ENCODE peak calls at places on chromosomes 7 and 10, in four cellular contexts. B, O, P and Y are unnamed samples.

GRCh38 chr10:70518695-70519094 is 40.1 kb downstream of the PALD1 start:
- DNase-seq in B (no peak), O (no peak), P (no peak), Y (no peak)

GRCh38 chr7:12620371-12620770 is 49.9 kb downstream of the SCIN start:
- DNase-seq in B (no peak), O (no peak), P (no peak), Y (no peak)

GRCh38 chr7:95578299-95578855 is 17.9 kb downstream of the PDK4 start:
- DNase-seq in B (no peak), O (peak; percentile 7), P (no peak), Y (peak; percentile 8)

GRCh38 chr10:91521444-91521843 is 111.3 kb downstream of the HECTD2 start:
- DNase-seq in B (no peak), O (no peak), P (no peak), Y (no peak)

GRCh38 chr10:78342787-78343186 is 309.1 kb downstream of the RPS24 start:
- DNase-seq in B (no peak), O (no peak), P (no peak), Y (no peak)

GRCh38 chr10:29304259-29305030 is 15.6 kb downstream of the LYZL1 start:
- DNase-seq in B (peak; percentile 41), O (peak; percentile 85), P (peak; percentile 39), Y (peak; percentile 71)

GRCh38 chr7:28755255-28755654 is 202.9 kb downstream of the TRIL start:
- DNase-seq in B (no peak), O (no peak), P (no peak), Y (no peak)

GRCh38 chr7:17706734-17707133 is 233.6 kb downstream of the SNX13 start:
- DNase-seq in B (peak; percentile 16), O (peak; percentile 74), P (peak; percentile 77), Y (peak; percentile 29)

GRCh38 chr7:1169409-1170368 is 9.7 kb upstream of the ZFAND2A start:
- DNase-seq in B (peak; percentile 90), O (peak; percentile 40), P (no peak), Y (peak; percentile 86)

GRCh38 chr10:132555648-132556575 is 18.3 kb downstream of the INPP5A start:
- DNase-seq in B (no peak), O (no peak), P (no peak), Y (no peak)

GRCh38 chr7:111990597-111990996 is 215.6 kb downstream of the DOCK4 start:
- DNase-seq in B (no peak), O (no peak), P (no peak), Y (no peak)

GRCh38 chr10:21135396-21135973 is 238.4 kb upstream of the NEBL start:
- DNase-seq in B (no peak), O (no peak), P (no peak), Y (no peak)

GRCh38 chr10:11272915-11273389 is 255.3 kb downstream of the CELF2 start:
- DNase-seq in B (no peak), O (no peak), P (no peak), Y (no peak)

GRCh38 chr10:51171946-51172345 is 97.7 kb downstream of the PRKG1 start:
- DNase-seq in B (no peak), O (no peak), P (peak; percentile 39), Y (no peak)

GRCh38 chr7:150838965-150839650 is 13.2 kb upstream of the AOC1 start:
- DNase-seq in B (no peak), O (no peak), P (no peak), Y (no peak)

GRCh38 chr7:107971100-107971499 is 31.9 kb downstream of the LAMB1 start:
- DNase-seq in B (no peak), O (no peak), P (no peak), Y (no peak)

GRCh38 chr7:138170959-138171703 is 94.9 kb downstream of the AKR1D1 start:
- DNase-seq in B (no peak), O (no peak), P (no peak), Y (no peak)

GRCh38 chr7:86939197-86939814 is 120.1 kb downstream of the ELAPOR2 start:
- DNase-seq in B (peak; percentile 37), O (peak; percentile 74), P (peak; percentile 76), Y (peak; percentile 50)

GRCh38 chr7:100088621-100089457 is at the start of gene COPS6:
- DNase-seq in B (peak; percentile 88), O (peak; percentile 90), P (no peak), Y (peak; percentile 82)

GRCh38 chr7:102285541-102286236 is 979 bp upstream of the SH2B2 start:
- DNase-seq in B (no peak), O (no peak), P (no peak), Y (no peak)
- H3K4me1 ChIP-seq in B (peaks cover 13% of the 10 kb centered on the region), O (peaks cover 7% of the 10 kb centered on the region), P (no peaks in the 10 kb centered on the region), Y (peaks cover 25% of the 10 kb centered on the region)

DNA sequence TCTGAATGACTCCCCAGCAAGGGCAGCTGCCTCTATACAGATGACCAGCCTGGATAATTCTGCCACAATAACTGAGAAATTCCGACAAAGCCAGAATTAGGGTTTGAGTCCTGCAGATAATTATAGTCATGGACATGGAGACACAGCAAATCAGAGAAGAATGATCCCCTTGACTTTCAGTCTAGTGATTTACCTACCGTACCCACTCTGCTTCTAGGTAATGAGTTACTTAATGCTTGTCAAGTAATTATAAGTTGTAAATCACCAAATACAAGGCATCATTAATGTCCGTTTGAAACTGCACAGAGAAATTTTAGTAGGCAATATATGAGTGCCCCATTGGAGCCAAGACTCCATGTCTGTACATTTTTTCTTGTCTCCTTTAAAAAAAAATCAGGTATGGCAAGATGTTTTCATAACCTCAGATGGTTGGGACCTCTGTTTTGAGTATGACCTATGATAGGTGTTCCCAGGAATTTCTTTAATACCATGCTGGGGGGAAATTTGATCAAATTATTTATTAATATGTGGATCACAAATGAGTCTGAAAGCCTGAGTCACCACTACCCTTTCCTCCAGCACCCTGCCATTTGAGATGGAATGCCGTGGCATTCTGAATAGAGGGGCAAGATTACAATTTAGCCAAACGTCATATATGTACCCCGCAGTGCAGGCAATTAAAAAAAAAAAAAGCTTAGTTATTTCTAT is 5.4 kb upstream of the ARID5B start:
- DNase-seq in B (no peak), O (no peak), P (no peak), Y (no peak)
- H3K9me3 ChIP-seq in B (no peaks in the 10 kb centered on the region), O (no peaks in the 10 kb centered on the region), P (peaks cover 3% of the 10 kb centered on the region), Y (no peaks in the 10 kb centered on the region)

GRCh38 chr7:25967278-25968204 is 184.5 kb upstream of the NFE2L3 start:
- DNase-seq in B (no peak), O (no peak), P (no peak), Y (no peak)

GRCh38 chr7:25965405-25966123 is 186.4 kb upstream of the NFE2L3 start:
- DNase-seq in B (no peak), O (no peak), P (no peak), Y (peak; percentile 33)

GRCh38 chr7:25964483-25964961 is 187.5 kb upstream of the NFE2L3 start:
- DNase-seq in B (peak; percentile 51), O (no peak), P (no peak), Y (peak; percentile 52)

GRCh38 chr7:25966469-25966868 is 185.5 kb upstream of the NFE2L3 start:
- DNase-seq in B (no peak), O (no peak), P (no peak), Y (no peak)

GRCh38 chr7:25963733-25964132 is 188.3 kb upstream of the NFE2L3 start:
- DNase-seq in B (no peak), O (no peak), P (no peak), Y (peak; percentile 80)
- H3K4me1 ChIP-seq in B (no peaks in the 10 kb centered on the region), O (no peaks in the 10 kb centered on the region), P (no peaks in the 10 kb centered on the region), Y (peaks cover 82% of the 10 kb centered on the region)

GRCh38 chr7:158259141-158259540 is 328.5 kb downstream of the PTPRN2 start:
- DNase-seq in B (no peak), O (no peak), P (no peak), Y (no peak)
- H3K9me3 ChIP-seq in B (no peaks in the 10 kb centered on the region), O (no peaks in the 10 kb centered on the region), P (no peaks in the 10 kb centered on the region), Y (no peaks in the 10 kb centered on the region)

DNA sequence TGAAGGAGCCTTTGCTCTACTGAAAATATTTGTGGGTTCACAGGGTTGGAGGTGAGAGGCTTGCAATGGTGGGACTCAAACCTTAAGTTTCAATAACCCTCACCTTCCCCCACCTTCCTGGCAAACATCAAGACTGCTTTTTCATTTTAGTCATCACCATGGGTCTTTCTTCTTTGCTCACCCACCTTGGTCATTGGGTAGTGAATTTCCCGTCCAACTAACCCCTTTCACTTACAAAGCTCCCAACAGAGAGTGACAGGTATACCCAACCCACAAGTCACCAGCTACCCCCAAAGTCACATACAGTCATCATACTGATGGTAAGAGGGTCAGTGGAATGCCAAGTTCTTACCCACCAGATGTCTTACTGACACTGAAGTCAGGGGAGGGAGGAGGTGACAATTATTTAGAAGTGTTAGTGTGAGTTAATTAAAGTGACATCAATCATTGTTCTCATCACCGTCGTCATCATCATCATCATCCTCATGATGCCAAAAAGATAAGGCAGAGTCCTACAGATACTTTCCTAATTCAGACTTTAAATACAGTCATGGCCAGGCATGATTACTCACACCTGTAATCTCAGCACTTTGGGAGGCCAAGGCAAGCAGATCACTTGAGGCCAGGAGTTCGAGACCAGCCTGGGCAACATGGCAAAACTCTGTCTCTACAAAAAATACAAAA is 49.0 kb downstream of the PIK3AP1 start:
- DNase-seq in B (no peak), O (no peak), P (no peak), Y (no peak)
- H3K4me1 ChIP-seq in B (no peaks in the 10 kb centered on the region), O (peaks cover 39% of the 10 kb centered on the region), P (peaks cover 23% of the 10 kb centered on the region), Y (peaks cover 93% of the 10 kb centered on the region)

GRCh38 chr7:113684165-113684564 is 234.6 kb downstream of the PPP1R3A start:
- DNase-seq in B (no peak), O (no peak), P (no peak), Y (no peak)
- H3K9me3 ChIP-seq in B (no peaks in the 10 kb centered on the region), O (no peaks in the 10 kb centered on the region), P (no peaks in the 10 kb centered on the region), Y (no peaks in the 10 kb centered on the region)

GRCh38 chr7:7247658-7248057 is 65.3 kb downstream of the C1GALT1 start:
- DNase-seq in B (no peak), O (no peak), P (no peak), Y (no peak)
- H3K4me1 ChIP-seq in B (no peaks in the 10 kb centered on the region), O (no peaks in the 10 kb centered on the region), P (no peaks in the 10 kb centered on the region), Y (no peaks in the 10 kb centered on the region)

DNA sequence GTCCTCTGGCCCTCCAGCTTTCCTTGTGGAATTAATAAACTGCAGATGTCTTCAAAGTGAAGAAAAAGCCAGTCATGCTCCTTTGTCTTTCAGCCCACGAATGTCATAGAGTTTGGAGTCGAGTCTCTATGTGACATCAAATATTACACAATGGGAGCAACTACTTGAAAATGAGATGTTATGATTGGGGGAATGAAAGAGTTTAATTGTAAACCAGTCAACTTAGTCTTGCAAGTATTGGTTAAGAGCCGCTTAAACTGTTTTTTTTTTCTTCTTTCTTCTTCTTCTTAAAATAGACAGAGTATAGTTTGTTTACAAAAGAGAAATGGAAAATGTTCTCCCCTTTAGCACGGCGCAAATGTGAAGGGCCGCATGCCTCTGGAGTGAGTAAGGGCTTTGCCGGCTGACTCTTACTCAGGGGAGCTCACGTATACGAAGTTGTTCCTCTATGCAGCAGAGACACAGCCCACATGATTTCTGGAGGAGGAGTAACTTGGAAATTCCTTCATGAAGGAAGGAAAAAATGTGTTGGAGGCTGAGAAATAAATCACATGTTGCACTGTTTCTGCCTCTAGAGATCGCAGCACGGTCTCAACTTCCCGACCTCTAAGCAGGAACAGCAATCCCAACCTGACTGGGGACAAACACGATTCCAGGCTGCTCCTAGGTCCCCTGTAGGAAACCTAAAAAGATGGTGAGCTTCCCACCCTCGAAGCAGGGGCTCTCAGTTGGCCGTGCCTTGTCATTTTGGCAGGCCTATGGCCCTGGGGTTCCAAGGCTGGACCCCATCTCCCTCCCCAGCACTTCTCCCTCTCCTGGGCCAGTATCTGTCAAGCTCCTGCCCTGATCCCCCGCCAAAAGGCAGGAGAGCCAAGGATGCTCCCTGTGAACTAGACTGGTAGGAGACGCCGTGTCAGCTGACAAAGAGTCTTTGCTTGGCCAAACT is 44.9 kb downstream of the MYOF start:
- DNase-seq in B (peak; percentile 64), O (peak; percentile 95), P (peak; percentile 96), Y (peak; percentile 44)
- H3K9me3 ChIP-seq in B (no peaks in the 10 kb centered on the region), O (no peaks in the 10 kb centered on the region), P (no peaks in the 10 kb centered on the region), Y (no peaks in the 10 kb centered on the region)

GRCh38 chr7:42234736-42235135 is 2.3 kb downstream of the GLI3 start:
- DNase-seq in B (no peak), O (no peak), P (no peak), Y (no peak)
- H3K4me1 ChIP-seq in B (peaks cover 9% of the 10 kb centered on the region), O (peaks cover 27% of the 10 kb centered on the region), P (no peaks in the 10 kb centered on the region), Y (peaks cover 7% of the 10 kb centered on the region)